ENCODE peak calls at places on chromosome 4, in six cellular contexts. M, U, P, R, J and B are unnamed samples.

GRCh38 chr4:106691749-106692148 is 323.2 kb upstream of the GIMD1 start:
- DNase-seq in M (no peak), U (no peak), P (no peak), R (no peak), J (no peak), B (no peak)

GRCh38 chr4:617644-618330 is 7.6 kb upstream of the PDE6B start:
- DNase-seq in M (no peak), U (no peak), P (no peak), R (peak; percentile 54), J (no peak), B (peak; percentile 29)

GRCh38 chr4:25913056-25913850 is 767 bp upstream of the SMIM20 start:
- DNase-seq in M (peak; percentile 31), U (peak; percentile 41), P (no peak), R (peak; percentile 79), J (peak; percentile 8), B (no peak)

GRCh38 chr4:85165808-85166207 is 199.3 kb upstream of the WDFY3 start:
- DNase-seq in M (no peak), U (no peak), P (no peak), R (no peak), J (no peak), B (no peak)

GRCh38 chr4:31097999-31098398 is 377.8 kb downstream of the PCDH7 start:
- DNase-seq in M (no peak), U (no peak), P (no peak), R (no peak), J (no peak), B (no peak)

GRCh38 chr4:985123-985830 is 1.6 kb upstream of the IDUA start:
- DNase-seq in M (peak; percentile 88), U (peak; percentile 87), P (peak; percentile 55), R (no peak), J (no peak), B (peak; percentile 84)

GRCh38 chr4:144185086-144185485 is 44.6 kb upstream of the GYPA start:
- DNase-seq in M (no peak), U (no peak), P (no peak), R (no peak), J (no peak), B (no peak)

GRCh38 chr4:25769251-25769650 is 93.5 kb downstream of the SEL1L3 start:
- DNase-seq in M (no peak), U (no peak), P (no peak), R (no peak), J (no peak), B (no peak)

GRCh38 chr4:110265001-110265400 is 66.6 kb upstream of the ELOVL6 start:
- DNase-seq in M (no peak), U (no peak), P (no peak), R (no peak), J (no peak), B (no peak)

GRCh38 chr4:15577508-15577907 is 77.6 kb downstream of the FBXL5 start:
- DNase-seq in M (no peak), U (no peak), P (no peak), R (no peak), J (no peak), B (no peak)

GRCh38 chr4:21226637-21227538 is 526.6 kb downstream of the PACRGL start:
- DNase-seq in M (peak; percentile 80), U (no peak), P (no peak), R (no peak), J (no peak), B (no peak)
- H3K4me3 ChIP-seq in M (no peak overlapping the region), U (no peak overlapping the region), P (no peak overlapping the region), R (no peak overlapping the region), J (no peak overlapping the region), B (no peak overlapping the region)

GRCh38 chr4:77201343-77201742 is 44.3 kb downstream of the CCNG2 start:
- DNase-seq in M (no peak), U (no peak), P (no peak), R (no peak), J (no peak), B (no peak)

GRCh38 chr4:77199276-77199675 is 42.3 kb downstream of the CCNG2 start:
- DNase-seq in M (no peak), U (no peak), P (no peak), R (no peak), J (no peak), B (no peak)

GRCh38 chr4:77197361-77197760 is 40.4 kb downstream of the CCNG2 start:
- DNase-seq in M (no peak), U (no peak), P (no peak), R (no peak), J (no peak), B (no peak)

GRCh38 chr4:77201857-77202256 is 44.9 kb downstream of the CCNG2 start:
- DNase-seq in M (no peak), U (no peak), P (no peak), R (no peak), J (no peak), B (no peak)

DNA sequence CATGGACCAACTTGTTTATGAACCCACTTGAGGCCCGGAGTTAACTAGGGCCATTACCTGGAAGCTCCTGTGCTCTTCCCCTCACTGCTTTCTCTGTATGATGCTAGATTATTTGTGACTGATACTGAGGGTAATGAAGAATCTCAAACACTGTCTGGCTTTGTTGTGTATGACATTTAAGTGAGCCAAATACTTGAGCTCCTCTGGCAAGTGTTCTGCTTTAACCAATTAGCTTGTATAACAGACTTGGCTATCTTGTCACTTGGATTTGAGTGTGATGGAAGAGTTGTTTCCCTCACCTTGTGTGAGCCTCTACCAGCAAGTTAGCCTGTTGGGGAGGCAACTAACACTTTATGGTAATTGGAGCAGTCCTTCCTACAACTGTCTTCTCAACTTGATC is 42.7 kb downstream of the CCNG2 start:
- DNase-seq in M (no peak), U (no peak), P (no peak), R (no peak), J (no peak), B (no peak)
- H3K4me1 ChIP-seq in M (no peaks in the 10 kb centered on the region), U (no peaks in the 10 kb centered on the region), P (no peaks in the 10 kb centered on the region), R (no peaks in the 10 kb centered on the region), J (peaks cover 3% of the 10 kb centered on the region), B (peaks cover 9% of the 10 kb centered on the region)

DNA sequence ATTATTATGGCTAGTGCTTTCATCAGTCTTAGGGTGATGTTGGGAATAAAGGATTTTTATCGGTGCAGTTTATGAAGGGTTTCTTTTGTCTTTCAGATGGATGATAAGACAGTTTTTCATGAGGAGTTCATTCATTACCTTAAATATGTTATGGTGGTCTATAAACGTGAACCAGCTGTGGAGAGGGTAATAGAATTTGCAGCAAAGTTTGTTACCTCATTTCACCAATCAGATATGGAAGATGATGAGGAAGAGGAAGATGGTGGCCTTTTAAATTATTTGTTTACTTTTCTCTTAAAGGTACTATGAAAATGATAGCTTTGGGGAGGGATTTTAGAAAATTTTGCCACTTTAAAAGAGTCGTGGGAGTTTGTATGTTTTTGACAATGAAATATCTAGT is 1.3 kb downstream of the NCAPG start:
- DNase-seq in M (no peak), U (no peak), P (no peak), R (no peak), J (no peak), B (no peak)
- H3K4me3 ChIP-seq in M (peak overlapping the region; percentile 68), U (no peak overlapping the region), P (peak overlapping the region; percentile 84), R (no peak overlapping the region), J (no peak overlapping the region), B (peak overlapping the region; percentile 93)

GRCh38 chr4:172716291-172716690 is 452.3 kb upstream of the GALNT7 start:
- DNase-seq in M (no peak), U (no peak), P (no peak), R (no peak), J (no peak), B (no peak)
- H3K4me1 ChIP-seq in M (no peaks in the 10 kb centered on the region), U (no peaks in the 10 kb centered on the region), P (no peaks in the 10 kb centered on the region), R (no peaks in the 10 kb centered on the region), J (no peaks in the 10 kb centered on the region), B (no peaks in the 10 kb centered on the region)

GRCh38 chr4:57548856-57549255 is 438.7 kb upstream of the IGFBP7 start:
- DNase-seq in M (no peak), U (no peak), P (no peak), R (no peak), J (no peak), B (no peak)

GRCh38 chr4:57550143-57550542 is 440.0 kb upstream of the IGFBP7 start:
- DNase-seq in M (no peak), U (no peak), P (no peak), R (no peak), J (no peak), B (no peak)

DNA sequence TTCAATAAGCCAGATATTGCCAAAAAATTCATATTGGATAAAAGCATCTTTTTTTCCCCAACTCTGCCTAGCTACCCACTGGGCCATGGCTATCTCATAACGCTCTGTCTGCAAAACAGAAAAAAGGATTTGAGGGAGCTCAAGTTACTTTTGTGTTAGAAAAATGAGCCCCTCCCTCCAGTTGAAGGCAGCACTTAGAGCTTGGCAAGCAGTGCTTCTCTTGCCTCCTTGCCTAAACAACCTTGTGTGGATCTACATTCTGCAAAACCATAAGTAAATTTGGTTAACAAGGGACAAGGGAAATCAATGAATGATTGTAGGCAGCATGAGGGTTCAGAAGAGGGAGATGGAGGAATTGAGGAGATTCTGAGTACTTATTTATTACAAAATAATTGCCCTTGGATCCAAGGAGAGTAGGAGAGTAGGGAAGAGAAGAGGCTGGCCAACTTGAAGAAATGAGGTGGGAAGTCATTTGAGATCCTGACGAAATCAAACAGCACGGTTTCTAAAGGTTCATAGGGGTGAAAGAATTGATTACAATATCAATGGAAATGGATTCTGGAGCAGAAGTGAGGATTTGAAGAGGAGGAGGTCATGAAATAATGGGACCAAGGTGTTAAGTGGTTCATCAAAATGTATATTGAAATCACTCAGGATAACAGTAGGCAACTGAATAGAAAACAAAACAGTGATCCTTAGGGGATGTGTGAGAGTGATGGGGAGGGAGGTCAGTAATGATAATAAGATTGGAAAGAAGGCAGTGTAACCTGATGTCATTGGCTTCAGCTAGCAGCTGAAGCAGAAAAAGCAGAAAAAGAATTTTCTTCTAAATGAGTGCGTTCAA is 434.8 kb upstream of the IGFBP7 start:
- DNase-seq in M (no peak), U (no peak), P (no peak), R (no peak), J (no peak), B (no peak)
- H3K4me3 ChIP-seq in M (no peak overlapping the region), U (no peak overlapping the region), P (no peak overlapping the region), R (no peak overlapping the region), J (no peak overlapping the region), B (no peak overlapping the region)